ENCODE peak calls at places on chromosomes 3 and 15, in four cellular contexts. Y is GM04504, M is coronary artery, I is NCI-H510A treated with DMSO at 0.1 percent for 48 hours. F is an unnamed sample.

GRCh38 chr15:29538110-29538509 is 268.5 kb upstream of the NSMCE3 start:
- DNase-seq in Y (no peak), I (no peak), M (no peak), F (peak)

GRCh38 chr15:57485869-57486268 is 105.8 kb upstream of the MYZAP start:
- DNase-seq in I (no peak), M (no peak), Y (peak), F (no peak)

GRCh38 chr3:45223889-45224730 is 2.0 kb downstream of the TMEM158 start:
- DNase-seq in M (no peak), I (no peak), Y (no peak), F (no peak)

GRCh38 chr3:95348879-95349278 is 1286.0 kb downstream of the NSUN3 start:
- DNase-seq in I (no peak), Y (no peak), M (no peak), F (no peak)

GRCh38 chr3:117814975-117815374 is 1105.4 kb downstream of the TUSC7 start:
- DNase-seq in I (no peak), M (no peak), Y (no peak), F (no peak)

GRCh38 chr3:48564022-48564421 is 441 bp upstream of the UCN2 start:
- DNase-seq in M (no peak), Y (peak), I (no peak), F (no peak)

GRCh38 chr3:75242012-75242411 is 422.1 kb upstream of the FRG2C start:
- DNase-seq in I (no peak), Y (no peak), M (no peak), F (no peak)

GRCh38 chr3:141371882-141372281 is 3.6 kb downstream of the ZBTB38 start:
- DNase-seq in M (no peak), I (no peak), Y (no peak), F (no peak)

GRCh38 chr3:176765491-176765890 is 431.8 kb downstream of the TBL1XR1 start:
- DNase-seq in M (no peak), Y (no peak), I (no peak), F (no peak)

GRCh38 chr3:9947025-9947995 is 4.9 kb downstream of the PRRT3 start:
- DNase-seq in Y (peak), M (peak), I (no peak), F (peak)

GRCh38 chr3:149339931-149340309 is 6.5 kb upstream of the TM4SF18 start:
- DNase-seq in M (peak), Y (peak), I (peak), F (peak)

GRCh38 chr3:179179979-179180758 is 32.0 kb downstream of the PIK3CA start:
- DNase-seq in M (no peak), I (peak), Y (no peak), F (no peak)

GRCh38 chr15:72856549-72857040 is 73.0 kb upstream of the ADPGK start:
- DNase-seq in M (no peak), Y (no peak), I (no peak), F (no peak)

GRCh38 chr15:74172751-74173544 is 562 bp upstream of the ISLR start:
- DNase-seq in I (peak), M (peak), Y (no peak), F (no peak)

GRCh38 chr3:7657214-7658112 is 796.5 kb downstream of the GRM7 start:
- DNase-seq in M (no peak), I (no peak), Y (no peak), F (no peak)

GRCh38 chr3:10976770-10977169 is 15.8 kb upstream of the SLC6A1 start:
- DNase-seq in I (no peak), M (no peak), Y (no peak), F (no peak)

GRCh38 chr15:32861741-32862140 is 143.9 kb downstream of the GREM1 start:
- DNase-seq in Y (peak), I (no peak), M (no peak), F (peak)

GRCh38 chr3:196321162-196321561 is 3.1 kb upstream of the DYNLT2B start:
- DNase-seq in I (no peak), Y (no peak), M (no peak), F (no peak)

GRCh38 chr3:138034918-138035317 is 25.0 kb downstream of the CLDN18 start:
- DNase-seq in Y (no peak), M (no peak), I (no peak), F (no peak)

GRCh38 chr3:85721409-85722145 is 762.8 kb downstream of the CADM2 start:
- DNase-seq in Y (no peak), M (no peak), I (no peak), F (no peak)

GRCh38 chr3:182710557-182711157 is 82.6 kb upstream of the ATP11B start:
- DNase-seq in M (no peak), I (peak), Y (no peak), F (peak)

GRCh38 chr3:30632065-30632464 is 25.7 kb downstream of the TGFBR2 start:
- DNase-seq in M (no peak), I (no peak), Y (peak), F (no peak)